ENCODE peak calls at places on chromosome 4, in eight cellular contexts. M is A549, Z is left ventricle myocardium inferior, J is astrocyte of the spinal cord, Y is cardiac fibroblast, P is AG09309, G is DND-41, B is right atrium auricular region. S is an unnamed sample.

GRCh38 chr4:3623106-3623505 is 90.9 kb upstream of the LRPAP1 start:
- DNase-seq in Y (no peak), B (no peak), M (no peak), J (no peak), G (no peak), P (no peak), Z (no peak), S (no peak)

GRCh38 chr4:10168151-10168550 is 51.6 kb upstream of the WDR1 start:
- DNase-seq in G (no peak), B (no peak), M (no peak), Y (no peak), Z (no peak), P (no peak), J (no peak), S (no peak)

GRCh38 chr4:144611850-144612249 is 34.1 kb upstream of the HHIP start:
- DNase-seq in P (no peak), J (no peak), Y (peak), M (peak), B (no peak), G (no peak), Z (no peak), S (peak)

GRCh38 chr4:155822572-155822971 is 43.5 kb downstream of the ASIC5 start:
- DNase-seq in Y (peak), M (peak), J (peak), B (no peak), P (no peak), Z (no peak), G (no peak), S (peak)

GRCh38 chr4:119116021-119116420 is 19.6 kb upstream of the MYOZ2 start:
- DNase-seq in M (no peak), Y (no peak), G (no peak), B (no peak), J (no peak), Z (no peak), P (no peak), S (no peak)

GRCh38 chr4:76779740-76780459 is 118.0 kb downstream of the SOWAHB start:
- DNase-seq in P (no peak), M (no peak), Z (no peak), B (no peak), J (peak), G (no peak), Y (peak), S (no peak)

GRCh38 chr4:122453384-122454000 is 3.0 kb downstream of the IL2 start:
- DNase-seq in G (no peak), B (no peak), J (no peak), M (no peak), P (no peak), Y (no peak), Z (no peak), S (no peak)

GRCh38 chr4:95165926-95166524 is 382.7 kb downstream of the UNC5C start:
- DNase-seq in P (peak), J (peak), Y (peak), M (peak), Z (no peak), B (no peak), G (peak), S (peak)

GRCh38 chr4:41232406-41232805 is 18.1 kb upstream of the APBB2 start:
- DNase-seq in M (no peak), B (no peak), Z (no peak), G (no peak), J (no peak), P (no peak), Y (peak), S (no peak)

GRCh38 chr4:152806492-152807125 is 26.9 kb downstream of the ARFIP1 start:
- DNase-seq in Y (no peak), B (no peak), M (no peak), Z (no peak), P (no peak), J (no peak), G (no peak), S (no peak)

GRCh38 chr4:156754832-156755570 is 216.6 kb downstream of the PDGFC start:
- DNase-seq in Y (peak), G (no peak), M (no peak), B (no peak), P (no peak), J (no peak), Z (no peak), S (no peak)

GRCh38 chr4:46648088-46648744 is 258.3 kb upstream of the GABRA2 start:
- DNase-seq in B (no peak), Y (peak), G (peak), M (no peak), J (peak), P (no peak), Z (no peak), S (peak)

DNA sequence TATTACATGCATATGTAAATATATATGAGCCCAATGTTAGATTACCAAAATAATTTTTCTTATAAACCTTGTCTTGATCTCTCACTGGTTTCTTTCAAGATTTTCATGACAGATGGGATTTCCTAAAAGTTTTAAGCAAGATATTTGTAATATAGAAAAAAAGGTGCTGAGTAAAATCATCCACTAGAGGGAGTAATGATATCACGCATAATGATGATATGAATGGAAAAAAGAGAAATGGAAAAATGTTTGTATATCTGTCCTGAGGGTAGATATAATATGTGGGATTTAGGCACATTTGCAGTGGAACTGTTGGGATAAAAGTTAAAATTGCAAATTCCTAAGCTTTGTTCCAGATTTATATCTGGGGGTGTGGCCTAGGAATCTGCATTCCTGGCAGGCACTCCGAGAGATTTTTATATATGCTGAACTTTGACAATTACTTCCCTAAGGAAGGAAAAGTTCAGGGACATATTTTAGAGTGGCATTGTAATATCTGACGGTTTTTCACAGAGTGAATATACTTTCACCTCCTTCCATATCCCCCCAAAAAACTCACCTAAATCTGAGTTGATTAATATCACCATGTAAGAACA is 60.5 kb downstream of the TMA16 start:
- DNase-seq in P (no peak), J (peak), M (no peak), B (no peak), Y (peak), Z (no peak), G (no peak), S (peak)
- TF ChIP-seq CTCF in P (peak), J (peak), M (peak), B (peak), Y (peak), Z (peak), G (peak), S (peak)

DNA sequence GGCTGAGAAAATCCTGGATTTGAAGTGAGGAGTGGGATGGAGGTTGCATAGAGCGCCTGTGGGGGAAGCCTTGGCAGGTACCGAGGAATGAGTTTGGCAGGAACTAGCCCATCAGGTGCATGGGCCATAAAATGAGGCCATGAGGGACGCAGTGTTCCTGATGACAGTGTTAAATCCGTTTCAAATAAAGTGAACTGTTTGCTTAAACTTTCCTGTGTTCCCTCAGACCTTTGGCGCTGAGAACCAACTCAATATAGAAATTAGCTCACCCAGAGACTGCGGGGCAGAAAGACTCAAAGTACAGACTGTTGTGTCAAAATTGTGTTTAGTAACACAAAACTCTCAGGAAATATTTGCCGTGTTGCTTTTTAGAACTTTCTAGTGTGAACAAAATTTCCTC is 250.0 kb upstream of the NR3C2 start:
- DNase-seq in J (no peak), Z (no peak), Y (no peak), G (no peak), M (no peak), B (no peak), P (no peak), S (no peak)
- H3K4me3 ChIP-seq in J (no peak), Z (no peak), Y (no peak), G (no peak), M (no peak), B (no peak), P (no peak), S (no peak)

GRCh38 chr4:73248821-73249220 is 9.8 kb downstream of the ANKRD17 start:
- DNase-seq in P (no peak), B (no peak), J (no peak), Z (no peak), M (no peak), G (no peak), Y (no peak), S (no peak)

GRCh38 chr4:73250642-73251041 is 8.0 kb downstream of the ANKRD17 start:
- DNase-seq in J (no peak), P (no peak), Y (no peak), Z (no peak), B (no peak), G (no peak), M (no peak), S (no peak)

GRCh38 chr4:73252001-73252400 is 6.6 kb downstream of the ANKRD17 start:
- DNase-seq in Z (no peak), G (no peak), P (no peak), B (no peak), Y (no peak), J (no peak), M (no peak), S (no peak)

GRCh38 chr4:73248416-73248815 is 10.2 kb downstream of the ANKRD17 start:
- DNase-seq in P (no peak), G (no peak), Y (no peak), Z (no peak), M (no peak), B (no peak), J (no peak), S (no peak)

GRCh38 chr4:73251384-73251783 is 7.2 kb downstream of the ANKRD17 start:
- DNase-seq in G (no peak), Y (peak), J (no peak), B (no peak), P (no peak), Z (no peak), M (no peak), S (no peak)
- TF ChIP-seq CTCF in G (no peak), Y (peak), J (peak), B (no peak), P (peak), Z (no peak), M (no peak), S (no peak)

GRCh38 chr4:172787117-172787516 is 381.5 kb upstream of the GALNT7 start:
- DNase-seq in B (no peak), M (no peak), Z (no peak), J (no peak), P (no peak), G (no peak), Y (no peak), S (no peak)

GRCh38 chr4:172785623-172786022 is 383.0 kb upstream of the GALNT7 start:
- DNase-seq in J (no peak), G (no peak), Y (no peak), P (no peak), B (no peak), M (no peak), Z (no peak), S (peak)

GRCh38 chr4:172791841-172792240 is 376.8 kb upstream of the GALNT7 start:
- DNase-seq in Z (no peak), G (no peak), J (no peak), B (no peak), Y (no peak), M (no peak), P (no peak), S (no peak)

DNA sequence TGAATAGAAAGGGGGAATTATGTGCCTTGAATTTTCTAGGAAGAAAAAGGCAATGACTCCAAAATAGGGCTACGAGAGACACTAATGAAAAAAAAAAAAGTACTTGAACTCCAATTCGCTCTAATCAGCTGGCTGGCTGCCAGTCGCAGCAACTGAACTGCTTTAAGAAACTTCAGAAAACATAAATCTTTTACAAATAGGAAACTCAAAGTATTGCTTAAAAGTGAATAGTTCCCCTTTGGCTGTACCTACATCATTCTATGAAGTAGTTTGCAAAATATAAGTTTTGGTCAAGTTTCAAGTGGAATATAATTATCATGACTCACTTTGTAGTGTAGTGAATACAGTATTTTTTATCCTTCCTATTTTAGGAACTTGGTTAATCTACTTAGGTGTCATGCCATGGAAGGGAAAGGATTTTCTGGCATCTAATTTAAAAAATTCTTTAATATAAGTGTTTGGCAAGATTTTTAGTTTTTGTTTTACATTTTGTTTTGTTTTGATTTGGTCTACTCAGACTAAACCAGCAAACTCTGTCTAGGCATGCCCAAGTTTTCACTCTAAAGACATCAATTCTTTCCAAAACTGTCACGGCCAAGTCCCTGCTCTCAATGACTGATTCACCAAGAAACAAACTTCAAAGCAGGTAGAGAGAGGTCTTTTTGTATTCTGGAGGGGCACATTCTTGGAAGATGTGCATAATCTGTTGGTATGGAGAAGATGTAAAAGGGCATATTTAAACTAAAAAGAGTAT is 382.4 kb upstream of the GALNT7 start:
- DNase-seq in M (no peak), B (no peak), Y (peak), J (peak), P (no peak), Z (no peak), G (no peak), S (peak)
- H3K4me3 ChIP-seq in M (no peak), B (no peak), Y (no peak), J (no peak), P (no peak), Z (no peak), G (no peak), S (no peak)

DNA sequence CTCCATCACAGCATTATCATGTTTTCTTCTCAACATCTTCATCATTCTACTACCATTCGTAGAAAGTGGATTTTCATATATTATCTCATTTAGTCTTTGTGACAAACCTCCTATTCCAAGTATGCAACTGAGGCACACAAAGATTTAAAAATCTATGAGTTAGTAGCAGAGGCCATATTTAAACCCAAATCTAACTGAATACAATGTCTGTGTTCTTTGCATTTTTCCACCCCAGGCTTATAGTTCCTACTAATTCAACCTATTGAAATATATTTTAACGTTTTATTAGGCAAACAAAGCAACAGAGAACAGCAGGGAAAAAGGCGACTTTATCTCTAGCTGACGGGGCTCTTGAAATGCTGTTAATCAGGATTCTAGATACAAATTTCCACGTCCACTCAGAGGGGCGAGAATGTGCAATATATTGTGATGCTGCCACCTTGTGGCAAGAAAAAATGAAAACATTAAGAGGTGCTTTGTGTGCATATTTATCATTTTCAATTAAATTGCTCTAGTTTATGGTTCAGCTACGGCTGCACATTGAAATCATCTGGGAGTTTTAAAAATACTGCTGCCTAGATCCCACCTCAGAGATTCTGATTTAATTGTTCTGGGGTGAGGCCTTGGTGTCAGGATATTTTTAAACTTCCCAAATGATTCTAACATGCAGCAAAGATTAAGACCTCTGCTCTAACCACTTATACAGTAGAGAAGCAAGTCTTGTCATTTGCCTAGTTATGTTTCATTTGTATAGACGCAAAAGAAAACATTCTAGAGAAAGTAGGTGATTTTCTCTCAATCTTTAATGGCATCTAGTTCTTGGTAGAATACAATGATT is 315.9 kb downstream of the MAPK10 start:
- DNase-seq in Z (no peak), M (peak), P (no peak), Y (peak), G (peak), J (peak), B (no peak), S (peak)
- TF ChIP-seq CTCF in Z (peak), M (peak), P (peak), Y (peak), G (peak), J (peak), B (peak), S (peak)

GRCh38 chr4:14650127-14650526 is 352.2 kb upstream of the CPEB2 start:
- DNase-seq in M (no peak), Z (no peak), Y (peak), G (no peak), P (no peak), J (peak), B (no peak), S (peak)
- H3K4me3 ChIP-seq in M (no peak), Z (no peak), Y (no peak), G (no peak), P (no peak), J (no peak), B (no peak), S (no peak)

GRCh38 chr4:29970626-29971025 is 749.5 kb upstream of the PCDH7 start:
- DNase-seq in B (no peak), Y (no peak), M (peak), J (peak), P (peak), G (no peak), Z (no peak), S (peak)
- TF ChIP-seq CTCF in B (no peak), Y (no peak), M (no peak), J (peak), P (peak), G (no peak), Z (no peak), S (peak)

GRCh38 chr4:26749867-26750266 is 110.8 kb upstream of the STIM2 start:
- DNase-seq in Z (no peak), Y (no peak), B (no peak), G (no peak), P (no peak), M (no peak), J (no peak), S (no peak)

GRCh38 chr4:26751004-26751403 is 109.6 kb upstream of the STIM2 start:
- DNase-seq in G (no peak), M (no peak), B (no peak), Z (no peak), Y (no peak), J (no peak), P (no peak), S (no peak)

GRCh38 chr4:26751838-26752237 is 108.8 kb upstream of the STIM2 start:
- DNase-seq in G (no peak), B (no peak), Y (no peak), J (no peak), Z (no peak), M (no peak), P (no peak), S (no peak)

GRCh38 chr4:26746742-26747351 is 113.8 kb upstream of the STIM2 start:
- DNase-seq in Y (no peak), G (no peak), M (no peak), B (no peak), Z (no peak), P (no peak), J (no peak), S (peak)

GRCh38 chr4:26748805-26749204 is 111.8 kb upstream of the STIM2 start:
- DNase-seq in M (no peak), Z (no peak), G (no peak), J (no peak), P (no peak), Y (no peak), B (no peak), S (no peak)
- H3K4me3 ChIP-seq in M (no peak), Z (no peak), G (no peak), J (no peak), P (no peak), Y (no peak), B (no peak), S (no peak)

GRCh38 chr4:118047043-118047442 is 12.8 kb downstream of the NDST3 start:
- DNase-seq in Y (no peak), B (no peak), M (no peak), Z (no peak), P (no peak), J (no peak), G (no peak), S (no peak)
- TF ChIP-seq CTCF in Y (no peak), B (no peak), M (no peak), Z (no peak), P (no peak), J (no peak), G (no peak), S (no peak)

DNA sequence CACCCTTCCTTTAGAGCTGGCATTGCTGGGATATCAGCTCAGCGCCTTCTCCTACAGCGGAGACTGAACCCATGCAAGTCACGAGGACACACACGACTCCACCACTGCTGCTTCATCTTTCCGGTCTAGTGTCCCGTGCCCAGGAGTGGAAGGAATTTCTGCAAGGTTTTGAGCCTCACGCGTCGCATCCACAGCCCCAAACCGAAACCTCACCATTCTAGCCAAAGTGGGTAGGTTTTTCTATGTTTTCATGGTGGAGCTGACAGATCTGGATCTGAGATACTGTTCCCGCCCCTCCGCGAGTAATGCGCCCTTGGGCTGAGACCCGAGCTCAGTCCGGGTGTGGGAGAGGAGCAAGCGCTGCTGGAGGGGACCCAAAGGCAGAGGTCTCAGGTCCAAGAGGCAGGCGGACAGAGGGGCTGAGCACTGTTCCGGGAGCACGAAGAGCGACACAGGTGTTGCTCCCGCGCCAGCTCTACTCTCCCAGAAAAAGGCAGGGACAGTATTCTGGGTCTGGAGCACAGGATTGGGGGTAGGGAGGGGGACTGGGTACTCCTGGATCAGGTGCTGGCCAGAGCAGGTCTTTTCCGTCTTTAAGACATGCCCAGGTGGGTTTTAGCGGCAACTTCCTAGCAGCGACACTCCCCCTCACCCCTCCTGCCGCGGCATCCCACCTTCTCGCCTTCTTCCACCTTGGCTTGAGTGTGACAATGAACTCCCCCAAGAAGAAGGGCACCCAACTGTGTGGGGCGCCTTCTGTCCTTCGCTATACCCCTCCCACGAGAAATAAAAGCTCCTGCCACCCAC is 1.9 kb downstream of the EPHA5 start:
- DNase-seq in P (no peak), Z (no peak), J (peak), G (no peak), B (no peak), M (no peak), Y (peak), S (peak)
- H3K4me3 ChIP-seq in P (peak), Z (peak), J (peak), G (no peak), B (peak), M (peak), Y (peak), S (peak)